ENCODE peak calls at places on chromosomes 11 and 22, in six cellular contexts. One of them, this sample, is unnamed.

GRCh38 chr11:100329352-100329751 is 357.7 kb upstream of the ARHGAP42 start:
- DNase-seq in A549: no peak
- DNase-seq in neural progenitor cell: no peak
- DNase-seq in IMR-90: no peak
- DNase-seq in GM23248: no peak
- DNase-seq in H9: no peak
- DNase-seq in this sample: no peak

GRCh38 chr22:22210375-22210774 is 34.2 kb upstream of the VPREB1 start:
- DNase-seq in A549: peak; percentile 19
- DNase-seq in neural progenitor cell: no peak
- DNase-seq in IMR-90: peak; percentile 85
- DNase-seq in GM23248: peak; percentile 89
- DNase-seq in H9: no peak
- DNase-seq in this sample: no peak

GRCh38 chr11:86669424-86669823 is 3.0 kb downstream of the ME3 start:
- DNase-seq in A549: no peak
- DNase-seq in neural progenitor cell: no peak
- DNase-seq in IMR-90: no peak
- DNase-seq in GM23248: no peak
- DNase-seq in H9: no peak
- DNase-seq in this sample: no peak

GRCh38 chr11:6397156-6397555 is 6.9 kb downstream of the SMPD1 start:
- DNase-seq in A549: no peak
- DNase-seq in neural progenitor cell: no peak
- DNase-seq in IMR-90: no peak
- DNase-seq in GM23248: peak; percentile 17
- DNase-seq in H9: no peak
- DNase-seq in this sample: no peak

GRCh38 chr11:130465259-130465658 is 16.8 kb downstream of the ADAMTS15 start:
- DNase-seq in A549: no peak
- DNase-seq in neural progenitor cell: no peak
- DNase-seq in IMR-90: peak; percentile 27
- DNase-seq in GM23248: peak; percentile 44
- DNase-seq in H9: no peak
- DNase-seq in this sample: no peak

GRCh38 chr11:72816404-72816990 is 2.3 kb downstream of the ATG16L2 start:
- DNase-seq in A549: no peak
- DNase-seq in neural progenitor cell: no peak
- DNase-seq in IMR-90: peak; percentile 18
- DNase-seq in GM23248: no peak
- DNase-seq in H9: no peak
- DNase-seq in this sample: peak; percentile 67

GRCh38 chr11:60939301-60939700 is 12.7 kb downstream of the SLC15A3 start:
- DNase-seq in A549: no peak
- DNase-seq in neural progenitor cell: no peak
- DNase-seq in IMR-90: no peak
- DNase-seq in GM23248: no peak
- DNase-seq in H9: no peak
- DNase-seq in this sample: no peak

GRCh38 chr11:78138694-78139421 is 568 bp downstream of the ALG8 start:
- DNase-seq in A549: peak; percentile 50
- DNase-seq in neural progenitor cell: peak; percentile 12
- DNase-seq in IMR-90: peak; percentile 31
- DNase-seq in GM23248: peak; percentile 67
- DNase-seq in H9: no peak
- DNase-seq in this sample: peak; percentile 35

GRCh38 chr11:22472306-22472705 is 134.1 kb downstream of the SLC17A6 start:
- DNase-seq in A549: peak; percentile 5
- DNase-seq in neural progenitor cell: peak; percentile 13
- DNase-seq in IMR-90: peak; percentile 9
- DNase-seq in GM23248: peak; percentile 33
- DNase-seq in H9: peak; percentile 32
- DNase-seq in this sample: no peak

GRCh38 chr22:33919591-33920501 is at the start of gene LARGE1:
- DNase-seq in A549: peak; percentile 3
- DNase-seq in neural progenitor cell: peak; percentile 78
- DNase-seq in IMR-90: peak; percentile 20
- DNase-seq in GM23248: peak; percentile 81
- DNase-seq in H9: peak; percentile 64
- DNase-seq in this sample: peak; percentile 1

GRCh38 chr11:46889689-46890475 is 28.5 kb downstream of the LRP4 start:
- DNase-seq in A549: peak; percentile 75
- DNase-seq in neural progenitor cell: peak; percentile 82
- DNase-seq in IMR-90: peak; percentile 73
- DNase-seq in GM23248: peak; percentile 80
- DNase-seq in H9: peak; percentile 72
- DNase-seq in this sample: peak; percentile 91

GRCh38 chr11:113189909-113190667 is 124.3 kb upstream of the TTC12 start:
- DNase-seq in A549: peak; percentile 53
- DNase-seq in neural progenitor cell: no peak
- DNase-seq in IMR-90: no peak
- DNase-seq in GM23248: peak; percentile 92
- DNase-seq in H9: no peak
- DNase-seq in this sample: peak; percentile 9

GRCh38 chr11:69448471-69449284 is 32.8 kb upstream of the LINC01488 start:
- DNase-seq in A549: no peak
- DNase-seq in neural progenitor cell: peak; percentile 52
- DNase-seq in IMR-90: no peak
- DNase-seq in GM23248: no peak
- DNase-seq in H9: no peak
- DNase-seq in this sample: no peak

GRCh38 chr11:69446108-69446507 is 35.4 kb upstream of the LINC01488 start:
- DNase-seq in A549: no peak
- DNase-seq in neural progenitor cell: no peak
- DNase-seq in IMR-90: no peak
- DNase-seq in GM23248: peak; percentile 24
- DNase-seq in H9: no peak
- DNase-seq in this sample: no peak

GRCh38 chr11:69449320-69450063 is 32.0 kb upstream of the LINC01488 start:
- DNase-seq in A549: no peak
- DNase-seq in neural progenitor cell: no peak
- DNase-seq in IMR-90: peak; percentile 47
- DNase-seq in GM23248: no peak
- DNase-seq in H9: no peak
- DNase-seq in this sample: peak; percentile 73

GRCh38 chr11:69450064-69450856 is 31.2 kb upstream of the LINC01488 start:
- DNase-seq in A549: no peak
- DNase-seq in neural progenitor cell: no peak
- DNase-seq in IMR-90: no peak
- DNase-seq in GM23248: no peak
- DNase-seq in H9: no peak
- DNase-seq in this sample: no peak

GRCh38 chr11:69447786-69448185 is 33.7 kb upstream of the LINC01488 start:
- DNase-seq in A549: no peak
- DNase-seq in neural progenitor cell: no peak
- DNase-seq in IMR-90: no peak
- DNase-seq in GM23248: peak; percentile 26
- DNase-seq in H9: no peak
- DNase-seq in this sample: no peak
- H3K4me2 ChIP-seq in A549: no peak overlapping the region
- H3K4me2 ChIP-seq in neural progenitor cell: no peak overlapping the region
- H3K4me2 ChIP-seq in IMR-90: no peak overlapping the region
- H3K4me2 ChIP-seq in GM23248: no peak overlapping the region
- H3K4me2 ChIP-seq in H9: no peak overlapping the region
- H3K4me2 ChIP-seq in this sample: no peak overlapping the region

GRCh38 chr11:94776351-94777321 is 8.5 kb downstream of the AMOTL1 start:
- DNase-seq in A549: peak; percentile 17
- DNase-seq in neural progenitor cell: peak; percentile 41
- DNase-seq in IMR-90: peak; percentile 74
- DNase-seq in GM23248: peak; percentile 83
- DNase-seq in H9: no peak
- DNase-seq in this sample: peak; percentile 81

GRCh38 chr11:94782446-94782845 is 14.3 kb downstream of the AMOTL1 start:
- DNase-seq in A549: no peak
- DNase-seq in neural progenitor cell: no peak
- DNase-seq in IMR-90: no peak
- DNase-seq in GM23248: peak; percentile 42
- DNase-seq in H9: no peak
- DNase-seq in this sample: no peak

GRCh38 chr11:94784884-94785283 is 16.7 kb downstream of the AMOTL1 start:
- DNase-seq in A549: no peak
- DNase-seq in neural progenitor cell: no peak
- DNase-seq in IMR-90: no peak
- DNase-seq in GM23248: no peak
- DNase-seq in H9: no peak
- DNase-seq in this sample: no peak

GRCh38 chr11:94781822-94782221 is 13.7 kb downstream of the AMOTL1 start:
- DNase-seq in A549: no peak
- DNase-seq in neural progenitor cell: no peak
- DNase-seq in IMR-90: peak; percentile 85
- DNase-seq in GM23248: peak; percentile 83
- DNase-seq in H9: no peak
- DNase-seq in this sample: peak; percentile 25

GRCh38 chr11:94780432-94780831 is 12.3 kb downstream of the AMOTL1 start:
- DNase-seq in A549: no peak
- DNase-seq in neural progenitor cell: no peak
- DNase-seq in IMR-90: no peak
- DNase-seq in GM23248: no peak
- DNase-seq in H9: no peak
- DNase-seq in this sample: no peak
- H3K4me2 ChIP-seq in A549: no peak overlapping the region
- H3K4me2 ChIP-seq in neural progenitor cell: no peak overlapping the region
- H3K4me2 ChIP-seq in IMR-90: peak overlapping the region; percentile 93
- H3K4me2 ChIP-seq in GM23248: peak overlapping the region; percentile 69
- H3K4me2 ChIP-seq in H9: no peak overlapping the region
- H3K4me2 ChIP-seq in this sample: no peak overlapping the region

DNA sequence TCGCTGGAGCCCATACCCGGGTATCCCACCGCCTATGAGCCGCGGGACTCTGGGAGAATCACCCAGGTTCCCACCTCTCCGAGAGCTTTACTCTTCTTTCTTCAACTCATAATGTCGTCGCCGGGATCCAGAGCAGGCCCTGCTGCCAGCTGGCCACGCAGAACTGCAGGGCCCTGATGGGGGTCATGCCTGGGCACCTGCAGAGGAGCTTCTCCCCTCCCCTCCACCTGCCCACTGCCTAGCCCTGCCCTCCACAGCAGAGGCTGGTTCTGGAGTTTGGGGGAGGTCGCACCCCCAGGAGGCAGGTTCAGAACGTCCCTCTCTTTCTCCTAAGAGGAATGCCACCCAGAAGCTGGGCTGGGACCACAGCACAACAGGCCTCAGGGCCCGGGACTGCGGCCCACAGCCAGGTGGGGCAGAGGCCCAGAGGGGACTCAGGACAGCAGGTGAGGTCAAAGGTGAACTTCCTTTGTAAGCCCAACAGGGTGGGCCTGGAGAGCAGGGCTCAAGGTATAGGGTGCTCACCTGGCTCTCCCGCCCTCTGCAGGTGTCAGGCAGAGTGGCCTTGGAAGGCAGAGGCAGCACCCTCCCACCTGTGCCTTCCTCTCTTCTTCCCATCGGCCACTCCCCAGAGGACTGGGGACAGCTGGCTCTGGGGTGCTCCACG is 1.9 kb downstream of the SLC25A45 start:
- DNase-seq in A549: no peak
- DNase-seq in neural progenitor cell: no peak
- DNase-seq in IMR-90: no peak
- DNase-seq in GM23248: no peak
- DNase-seq in H9: peak; percentile 62
- DNase-seq in this sample: no peak
- H3K4me2 ChIP-seq in A549: peak overlapping the region; percentile 93
- H3K4me2 ChIP-seq in neural progenitor cell: no peak overlapping the region
- H3K4me2 ChIP-seq in IMR-90: no peak overlapping the region
- H3K4me2 ChIP-seq in GM23248: no peak overlapping the region
- H3K4me2 ChIP-seq in H9: no peak overlapping the region
- H3K4me2 ChIP-seq in this sample: no peak overlapping the region

GRCh38 chr11:2868604-2869526 is 16.7 kb downstream of the CDKN1C start:
- DNase-seq in A549: no peak
- DNase-seq in neural progenitor cell: peak; percentile 62
- DNase-seq in IMR-90: no peak
- DNase-seq in GM23248: no peak
- DNase-seq in H9: no peak
- DNase-seq in this sample: no peak

GRCh38 chr11:2867722-2868548 is 17.6 kb downstream of the CDKN1C start:
- DNase-seq in A549: no peak
- DNase-seq in neural progenitor cell: peak; percentile 79
- DNase-seq in IMR-90: no peak
- DNase-seq in GM23248: no peak
- DNase-seq in H9: no peak
- DNase-seq in this sample: no peak

GRCh38 chr11:2866178-2866577 is 19.4 kb downstream of the CDKN1C start:
- DNase-seq in A549: no peak
- DNase-seq in neural progenitor cell: no peak
- DNase-seq in IMR-90: no peak
- DNase-seq in GM23248: no peak
- DNase-seq in H9: no peak
- DNase-seq in this sample: peak; percentile 82

GRCh38 chr11:2864890-2865289 is 20.7 kb downstream of the CDKN1C start:
- DNase-seq in A549: no peak
- DNase-seq in neural progenitor cell: no peak
- DNase-seq in IMR-90: no peak
- DNase-seq in GM23248: no peak
- DNase-seq in H9: no peak
- DNase-seq in this sample: no peak

GRCh38 chr11:2867142-2867541 is 18.4 kb downstream of the CDKN1C start:
- DNase-seq in A549: no peak
- DNase-seq in neural progenitor cell: no peak
- DNase-seq in IMR-90: no peak
- DNase-seq in GM23248: no peak
- DNase-seq in H9: no peak
- DNase-seq in this sample: peak; percentile 33
- H3K4me2 ChIP-seq in A549: no peak overlapping the region
- H3K4me2 ChIP-seq in neural progenitor cell: peak overlapping the region; percentile 92
- H3K4me2 ChIP-seq in IMR-90: no peak overlapping the region
- H3K4me2 ChIP-seq in GM23248: no peak overlapping the region
- H3K4me2 ChIP-seq in H9: no peak overlapping the region
- H3K4me2 ChIP-seq in this sample: no peak overlapping the region

GRCh38 chr22:36234211-36234610 is 5.1 kb downstream of the APOL2 start:
- DNase-seq in A549: no peak
- DNase-seq in neural progenitor cell: no peak
- DNase-seq in IMR-90: no peak
- DNase-seq in GM23248: no peak
- DNase-seq in H9: peak; percentile 3
- DNase-seq in this sample: no peak
- H3K4me2 ChIP-seq in A549: no peak overlapping the region
- H3K4me2 ChIP-seq in neural progenitor cell: no peak overlapping the region
- H3K4me2 ChIP-seq in IMR-90: no peak overlapping the region
- H3K4me2 ChIP-seq in GM23248: no peak overlapping the region
- H3K4me2 ChIP-seq in H9: no peak overlapping the region
- H3K4me2 ChIP-seq in this sample: no peak overlapping the region

GRCh38 chr22:19850482-19851109 is 4.1 kb downstream of the GNB1L start:
- DNase-seq in A549: no peak
- DNase-seq in neural progenitor cell: no peak
- DNase-seq in IMR-90: no peak
- DNase-seq in GM23248: no peak
- DNase-seq in H9: no peak
- DNase-seq in this sample: no peak
- H3K4me2 ChIP-seq in A549: no peak overlapping the region
- H3K4me2 ChIP-seq in neural progenitor cell: no peak overlapping the region
- H3K4me2 ChIP-seq in IMR-90: no peak overlapping the region
- H3K4me2 ChIP-seq in GM23248: no peak overlapping the region
- H3K4me2 ChIP-seq in H9: no peak overlapping the region
- H3K4me2 ChIP-seq in this sample: peak overlapping the region; percentile 43

This sample was measured in trophoblast cell.